ENCODE peak calls at places on chromosomes 4 and X, in ten cellular contexts. Q is COR-L47, Y is OCI-LY7, N is ecto neural progenitor cell, E is NCI-H2081, A is endothelial cell, J is T follicular helper cell, P is D341Med, R is iPS DF 6.9, H is hypothalamus. X is an unnamed sample.

GRCh38 chrX:6440647-6441046 is 94.3 kb downstream of the VCX3A start:
- DNase-seq in Q (no peak), Y (no peak), N (no peak), E (no peak), A (no peak), J (no peak), P (no peak), R (no peak), H (no peak), X (no peak)

GRCh38 chr4:70269674-70270073 is 27.3 kb downstream of the CSN3 start:
- DNase-seq in Q (no peak), Y (no peak), N (no peak), E (no peak), A (no peak), J (no peak), P (no peak), R (no peak), H (no peak), X (peak; percentile 15)

GRCh38 chr4:184444953-184445309 is 29.4 kb downstream of the IRF2 start:
- DNase-seq in Q (no peak), Y (no peak), N (no peak), E (no peak), A (no peak), J (no peak), P (no peak), R (no peak), H (no peak), X (no peak)

GRCh38 chrX:15206306-15206705 is 63.6 kb downstream of the ASB9 start:
- DNase-seq in Q (peak; percentile 55), Y (no peak), N (no peak), E (peak; percentile 57), A (no peak), J (no peak), P (no peak), R (no peak), H (no peak), X (no peak)

GRCh38 chrX:48831909-48832291 is 3.5 kb downstream of the PCSK1N start:
- DNase-seq in Q (no peak), Y (no peak), N (no peak), E (no peak), A (no peak), J (no peak), P (no peak), R (no peak), H (no peak), X (no peak)

GRCh38 chrX:1673337-1673736 is 58.5 kb downstream of the ASMT start:
- DNase-seq in Q (no peak), Y (peak; percentile 32), N (no peak), E (no peak), A (peak; percentile 32), J (no peak), P (peak; percentile 61), R (no peak), H (no peak), X (peak; percentile 49)

GRCh38 chrX:139639253-139639652 is 68.7 kb downstream of the MCF2 start:
- DNase-seq in Q (no peak), Y (no peak), N (no peak), E (no peak), A (no peak), J (no peak), P (no peak), R (no peak), H (peak; percentile 1), X (no peak)

GRCh38 chrX:38903093-38903492 is 101.8 kb downstream of the MID1IP1 start:
- DNase-seq in Q (no peak), Y (no peak), N (no peak), E (no peak), A (no peak), J (no peak), P (no peak), R (no peak), H (no peak), X (no peak)

GRCh38 chr4:84958434-84958833 is 8.1 kb downstream of the WDFY3 start:
- DNase-seq in Q (no peak), Y (no peak), N (no peak), E (no peak), A (no peak), J (no peak), P (no peak), R (no peak), H (no peak), X (no peak)

GRCh38 chr4:74133786-74134499 is 24.0 kb upstream of the MTHFD2L start:
- DNase-seq in Q (peak; percentile 60), Y (peak; percentile 63), N (peak; percentile 75), E (peak; percentile 59), A (peak; percentile 82), J (peak; percentile 9), P (peak; percentile 76), R (peak; percentile 68), H (peak; percentile 11), X (peak; percentile 87)

X was measured in NB4.